ENCODE peak calls at places on chromosome 2, in six cellular contexts. O, D, M, U, Y and I are unnamed samples.

GRCh38 chr2:217069263-217070042 is 209.6 kb upstream of the TNP1 start:
- DNase-seq in O (no peak), D (no peak), M (no peak), U (no peak), Y (no peak), I (no peak)

GRCh38 chr2:119158563-119159347 is at the start of gene C1QL2:
- DNase-seq in O (no peak), D (no peak), M (no peak), U (no peak), Y (no peak), I (no peak)

GRCh38 chr2:218781691-218782528 is at the start of gene CYP27A1:
- DNase-seq in O (no peak), D (no peak), M (no peak), U (peak; percentile 83), Y (peak; percentile 43), I (no peak)

GRCh38 chr2:101776172-101777043 is 78.9 kb downstream of the MAP4K4 start:
- DNase-seq in O (no peak), D (no peak), M (no peak), U (no peak), Y (no peak), I (no peak)

GRCh38 chr2:15115786-15116185 is 445.3 kb downstream of the NBAS start:
- DNase-seq in O (no peak), D (no peak), M (no peak), U (no peak), Y (no peak), I (no peak)

GRCh38 chr2:217929757-217930707 is 72.8 kb downstream of the TNS1 start:
- DNase-seq in O (peak; percentile 31), D (peak; percentile 28), M (peak; percentile 89), U (peak; percentile 84), Y (no peak), I (no peak)

GRCh38 chr2:14355102-14355501 is 277.4 kb upstream of the LRATD1 start:
- DNase-seq in O (no peak), D (no peak), M (no peak), U (no peak), Y (no peak), I (no peak)

GRCh38 chr2:112195167-112195766 is 57.1 kb downstream of the FBLN7 start:
- DNase-seq in O (no peak), D (no peak), M (no peak), U (no peak), Y (no peak), I (no peak)

GRCh38 chr2:198100323-198100722 is 295.9 kb downstream of the PLCL1 start:
- DNase-seq in O (peak; percentile 31), D (no peak), M (peak; percentile 26), U (peak; percentile 47), Y (no peak), I (no peak)

GRCh38 chr2:189411860-189412259 is 29.4 kb upstream of the WDR75 start:
- DNase-seq in O (peak; percentile 43), D (peak; percentile 65), M (peak; percentile 92), U (peak; percentile 56), Y (no peak), I (no peak)

GRCh38 chr2:228401065-228401912 is 219.8 kb upstream of the SPHKAP start:
- DNase-seq in O (no peak), D (no peak), M (no peak), U (no peak), Y (no peak), I (no peak)

GRCh38 chr2:5696741-5697521 is 4.7 kb downstream of the SOX11 start:
- DNase-seq in O (peak; percentile 55), D (no peak), M (peak; percentile 47), U (peak; percentile 34), Y (no peak), I (no peak)

GRCh38 chr2:69811018-69811417 is 18.4 kb upstream of the GMCL1 start:
- DNase-seq in O (no peak), D (no peak), M (no peak), U (no peak), Y (no peak), I (no peak)

GRCh38 chr2:124753842-124754241 is 728.8 kb downstream of the CNTNAP5 start:
- DNase-seq in O (no peak), D (no peak), M (no peak), U (no peak), Y (no peak), I (no peak)

GRCh38 chr2:42001696-42002331 is 46.0 kb upstream of the PKDCC start:
- DNase-seq in O (no peak), D (no peak), M (no peak), U (peak; percentile 76), Y (no peak), I (no peak)

GRCh38 chr2:180004731-180005130 is 2.4 kb downstream of the CWC22 start:
- DNase-seq in O (no peak), D (no peak), M (peak; percentile 24), U (no peak), Y (no peak), I (no peak)

GRCh38 chr2:121698318-121698930 is 38.3 kb downstream of the NIFK start:
- DNase-seq in O (no peak), D (no peak), M (no peak), U (no peak), Y (no peak), I (no peak)

GRCh38 chr2:108616731-108617161 is 82.5 kb downstream of the LIMS1 start:
- DNase-seq in O (peak; percentile 70), D (no peak), M (peak; percentile 73), U (no peak), Y (no peak), I (no peak)